ENCODE peak calls at places on chromosomes 6 and 20, in four cellular contexts. One of them, this sample, is unnamed.

GRCh38 chr20:57838670-57839142 is 128.9 kb upstream of the PMEPA1 start:
- DNase-seq in neuronal stem cell: no peak
- DNase-seq in mesendoderm: no peak
- DNase-seq in mesenchymal stem cell: no peak
- DNase-seq in this sample: no peak

GRCh38 chr6:148771212-148771601 is 24.4 kb downstream of the UST start:
- DNase-seq in mesendoderm: no peak
- DNase-seq in mesenchymal stem cell: no peak
- DNase-seq in neuronal stem cell: no peak
- DNase-seq in this sample: no peak

GRCh38 chr6:129921169-129921817 is 60.2 kb upstream of the TMEM244 start:
- DNase-seq in mesenchymal stem cell: no peak
- DNase-seq in mesendoderm: no peak
- DNase-seq in neuronal stem cell: no peak
- DNase-seq in this sample: no peak

GRCh38 chr6:15876406-15876805 is 213.6 kb upstream of the DTNBP1 start:
- DNase-seq in mesendoderm: no peak
- DNase-seq in neuronal stem cell: no peak
- DNase-seq in mesenchymal stem cell: peak; percentile 83
- DNase-seq in this sample: no peak

GRCh38 chr6:163346529-163346961 is 68.0 kb upstream of the QKI start:
- DNase-seq in mesendoderm: no peak
- DNase-seq in mesenchymal stem cell: no peak
- DNase-seq in neuronal stem cell: no peak
- DNase-seq in this sample: no peak

GRCh38 chr6:109187399-109188114 is 92.2 kb downstream of the CEP57L1 start:
- DNase-seq in mesenchymal stem cell: peak; percentile 44
- DNase-seq in neuronal stem cell: peak; percentile 35
- DNase-seq in mesendoderm: peak; percentile 56
- DNase-seq in this sample: peak; percentile 67

GRCh38 chr20:24045621-24046020 is 57.0 kb upstream of the GGTLC1 start:
- DNase-seq in mesendoderm: peak; percentile 77
- DNase-seq in mesenchymal stem cell: no peak
- DNase-seq in neuronal stem cell: no peak
- DNase-seq in this sample: no peak

GRCh38 chr20:1108437-1108920 is 9.9 kb upstream of the PSMF1 start:
- DNase-seq in neuronal stem cell: peak; percentile 37
- DNase-seq in mesenchymal stem cell: peak; percentile 52
- DNase-seq in mesendoderm: peak; percentile 62
- DNase-seq in this sample: peak; percentile 27

GRCh38 chr20:43731469-43731868 is 4.7 kb upstream of the GTSF1L start:
- DNase-seq in mesenchymal stem cell: peak; percentile 64
- DNase-seq in neuronal stem cell: no peak
- DNase-seq in mesendoderm: no peak
- DNase-seq in this sample: no peak

GRCh38 chr6:106186172-106186571 is 100.0 kb downstream of the PRDM1 start:
- DNase-seq in mesendoderm: peak; percentile 46
- DNase-seq in neuronal stem cell: no peak
- DNase-seq in mesenchymal stem cell: no peak
- DNase-seq in this sample: no peak

GRCh38 chr6:158481612-158482473 is 78.0 kb upstream of the TMEM181 start:
- DNase-seq in neuronal stem cell: no peak
- DNase-seq in mesenchymal stem cell: peak; percentile 81
- DNase-seq in mesendoderm: peak; percentile 22
- DNase-seq in this sample: no peak

GRCh38 chr6:57019434-57019833 is 27.1 kb upstream of the KIAA1586 start:
- DNase-seq in mesenchymal stem cell: no peak
- DNase-seq in neuronal stem cell: no peak
- DNase-seq in mesendoderm: no peak
- DNase-seq in this sample: no peak

GRCh38 chr20:22438926-22439325 is 145.4 kb downstream of the FOXA2 start:
- DNase-seq in mesenchymal stem cell: no peak
- DNase-seq in neuronal stem cell: no peak
- DNase-seq in mesendoderm: peak; percentile 64
- DNase-seq in this sample: no peak

GRCh38 chr20:17896771-17897369 is 71.7 kb downstream of the SNX5 start:
- DNase-seq in mesenchymal stem cell: peak; percentile 42
- DNase-seq in neuronal stem cell: no peak
- DNase-seq in mesendoderm: no peak
- DNase-seq in this sample: no peak

GRCh38 chr6:159169557-159170332 is 545 bp downstream of the FNDC1 start:
- DNase-seq in neuronal stem cell: peak; percentile 40
- DNase-seq in mesendoderm: peak; percentile 90
- DNase-seq in mesenchymal stem cell: peak; percentile 30
- DNase-seq in this sample: no peak

GRCh38 chr6:138035070-138035469 is 72.1 kb downstream of the PERP start:
- DNase-seq in mesenchymal stem cell: no peak
- DNase-seq in neuronal stem cell: no peak
- DNase-seq in mesendoderm: no peak
- DNase-seq in this sample: peak; percentile 46

GRCh38 chr6:96939019-96939805 is 14.7 kb downstream of the KLHL32 start:
- DNase-seq in neuronal stem cell: no peak
- DNase-seq in mesenchymal stem cell: peak; percentile 64
- DNase-seq in mesendoderm: peak; percentile 5
- DNase-seq in this sample: peak; percentile 4

GRCh38 chr6:36126121-36126520 is 4.2 kb upstream of the MAPK13 start:
- DNase-seq in mesendoderm: no peak
- DNase-seq in neuronal stem cell: no peak
- DNase-seq in mesenchymal stem cell: no peak
- DNase-seq in this sample: no peak

GRCh38 chr20:30412972-30413371 is 844.5 kb upstream of the DEFB115 start:
- DNase-seq in mesenchymal stem cell: no peak
- DNase-seq in mesendoderm: no peak
- DNase-seq in neuronal stem cell: no peak
- DNase-seq in this sample: no peak

GRCh38 chr6:156423075-156423474 is 354.1 kb upstream of the ARID1B start:
- DNase-seq in mesendoderm: no peak
- DNase-seq in neuronal stem cell: no peak
- DNase-seq in mesenchymal stem cell: peak; percentile 24
- DNase-seq in this sample: no peak

GRCh38 chr6:2909718-2910117 is 6.6 kb upstream of the SERPINB9 start:
- DNase-seq in mesenchymal stem cell: peak; percentile 32
- DNase-seq in neuronal stem cell: no peak
- DNase-seq in mesendoderm: no peak
- DNase-seq in this sample: no peak

GRCh38 chr6:127381384-127381783 is 38.0 kb upstream of the ECHDC1 start:
- DNase-seq in mesenchymal stem cell: no peak
- DNase-seq in mesendoderm: no peak
- DNase-seq in neuronal stem cell: no peak
- DNase-seq in this sample: no peak

GRCh38 chr6:131828080-131828479 is 20.3 kb downstream of the ENPP1 start:
- DNase-seq in neuronal stem cell: no peak
- DNase-seq in mesendoderm: no peak
- DNase-seq in mesenchymal stem cell: peak; percentile 82
- DNase-seq in this sample: peak; percentile 73

GRCh38 chr20:44211177-44212039 is 837 bp upstream of the OSER1 start:
- DNase-seq in neuronal stem cell: no peak
- DNase-seq in mesendoderm: no peak
- DNase-seq in mesenchymal stem cell: peak; percentile 38
- DNase-seq in this sample: peak; percentile 39

GRCh38 chr6:29967379-29968010 is 25.2 kb downstream of the HLA-A start:
- DNase-seq in neuronal stem cell: no peak
- DNase-seq in mesenchymal stem cell: peak; percentile 21
- DNase-seq in mesendoderm: peak; percentile 29
- DNase-seq in this sample: no peak

GRCh38 chr20:56418385-56418861 is 6.4 kb downstream of the CASS4 start:
- DNase-seq in neuronal stem cell: no peak
- DNase-seq in mesendoderm: no peak
- DNase-seq in mesenchymal stem cell: peak; percentile 23
- DNase-seq in this sample: no peak

GRCh38 chr20:18543932-18544331 is 23.3 kb upstream of the SMIM26 start:
- DNase-seq in mesenchymal stem cell: no peak
- DNase-seq in neuronal stem cell: no peak
- DNase-seq in mesendoderm: no peak
- DNase-seq in this sample: no peak

GRCh38 chr6:7246401-7247178 is 66.4 kb downstream of the SSR1 start:
- DNase-seq in mesenchymal stem cell: no peak
- DNase-seq in mesendoderm: no peak
- DNase-seq in neuronal stem cell: no peak
- DNase-seq in this sample: no peak

GRCh38 chr6:53651149-53651763 is 14.3 kb downstream of the KLHL31 start:
- DNase-seq in mesendoderm: peak; percentile 81
- DNase-seq in mesenchymal stem cell: peak; percentile 76
- DNase-seq in neuronal stem cell: peak; percentile 31
- DNase-seq in this sample: peak; percentile 91

GRCh38 chr6:160853946-160854345 is 137.6 kb upstream of the MAP3K4 start:
- DNase-seq in neuronal stem cell: no peak
- DNase-seq in mesendoderm: no peak
- DNase-seq in mesenchymal stem cell: no peak
- DNase-seq in this sample: no peak

GRCh38 chr6:20706293-20707165 is 172.3 kb downstream of the CDKAL1 start:
- DNase-seq in neuronal stem cell: no peak
- DNase-seq in mesenchymal stem cell: peak; percentile 31
- DNase-seq in mesendoderm: no peak
- DNase-seq in this sample: no peak

GRCh38 chr20:22716824-22717351 is 132.5 kb upstream of the FOXA2 start:
- DNase-seq in mesenchymal stem cell: peak; percentile 47
- DNase-seq in mesendoderm: no peak
- DNase-seq in neuronal stem cell: no peak
- DNase-seq in this sample: no peak

GRCh38 chr6:131600696-131601095 is 27.3 kb downstream of the MED23 start:
- DNase-seq in mesenchymal stem cell: no peak
- DNase-seq in neuronal stem cell: no peak
- DNase-seq in mesendoderm: no peak
- DNase-seq in this sample: no peak

GRCh38 chr6:107757910-107758309 is 66.2 kb downstream of the SCML4 start:
- DNase-seq in mesendoderm: no peak
- DNase-seq in neuronal stem cell: no peak
- DNase-seq in mesenchymal stem cell: no peak
- DNase-seq in this sample: no peak
- H3K23ac ChIP-seq in mesendoderm: no peak overlapping the region
- H3K23ac ChIP-seq in neuronal stem cell: no peak overlapping the region
- H3K23ac ChIP-seq in mesenchymal stem cell: no peak overlapping the region
- H3K23ac ChIP-seq in this sample: no peak overlapping the region

GRCh38 chr6:32979720-32980487 is 11.5 kb downstream of the BRD2 start:
- DNase-seq in mesendoderm: no peak
- DNase-seq in mesenchymal stem cell: no peak
- DNase-seq in neuronal stem cell: no peak
- DNase-seq in this sample: no peak
- H3K23ac ChIP-seq in mesendoderm: no peak overlapping the region
- H3K23ac ChIP-seq in mesenchymal stem cell: no peak overlapping the region
- H3K23ac ChIP-seq in neuronal stem cell: no peak overlapping the region
- H3K23ac ChIP-seq in this sample: no peak overlapping the region

GRCh38 chr6:75115501-75115900 is 90.4 kb downstream of the COL12A1 start:
- DNase-seq in mesendoderm: peak; percentile 55
- DNase-seq in mesenchymal stem cell: no peak
- DNase-seq in neuronal stem cell: peak; percentile 12
- DNase-seq in this sample: peak; percentile 70

GRCh38 chr6:75117701-75118100 is 88.2 kb downstream of the COL12A1 start:
- DNase-seq in neuronal stem cell: no peak
- DNase-seq in mesendoderm: no peak
- DNase-seq in mesenchymal stem cell: no peak
- DNase-seq in this sample: no peak

GRCh38 chr6:75116946-75117345 is 88.9 kb downstream of the COL12A1 start:
- DNase-seq in mesenchymal stem cell: peak; percentile 40
- DNase-seq in neuronal stem cell: no peak
- DNase-seq in mesendoderm: no peak
- DNase-seq in this sample: peak; percentile 20

GRCh38 chr6:75113446-75113845 is 92.4 kb downstream of the COL12A1 start:
- DNase-seq in neuronal stem cell: no peak
- DNase-seq in mesendoderm: no peak
- DNase-seq in mesenchymal stem cell: no peak
- DNase-seq in this sample: no peak

GRCh38 chr6:75114795-75115194 is 91.1 kb downstream of the COL12A1 start:
- DNase-seq in mesenchymal stem cell: no peak
- DNase-seq in neuronal stem cell: no peak
- DNase-seq in mesendoderm: no peak
- DNase-seq in this sample: no peak
- H3K23ac ChIP-seq in mesenchymal stem cell: no peak overlapping the region
- H3K23ac ChIP-seq in neuronal stem cell: no peak overlapping the region
- H3K23ac ChIP-seq in mesendoderm: no peak overlapping the region
- H3K23ac ChIP-seq in this sample: no peak overlapping the region

GRCh38 chr20:53609501-53610445 is 16.1 kb upstream of the ZNF217 start:
- DNase-seq in neuronal stem cell: no peak
- DNase-seq in mesenchymal stem cell: peak; percentile 78
- DNase-seq in mesendoderm: peak; percentile 79
- DNase-seq in this sample: no peak
- H3K23ac ChIP-seq in neuronal stem cell: no peak overlapping the region
- H3K23ac ChIP-seq in mesenchymal stem cell: no peak overlapping the region
- H3K23ac ChIP-seq in mesendoderm: peak overlapping the region; percentile 30
- H3K23ac ChIP-seq in this sample: no peak overlapping the region

DNA sequence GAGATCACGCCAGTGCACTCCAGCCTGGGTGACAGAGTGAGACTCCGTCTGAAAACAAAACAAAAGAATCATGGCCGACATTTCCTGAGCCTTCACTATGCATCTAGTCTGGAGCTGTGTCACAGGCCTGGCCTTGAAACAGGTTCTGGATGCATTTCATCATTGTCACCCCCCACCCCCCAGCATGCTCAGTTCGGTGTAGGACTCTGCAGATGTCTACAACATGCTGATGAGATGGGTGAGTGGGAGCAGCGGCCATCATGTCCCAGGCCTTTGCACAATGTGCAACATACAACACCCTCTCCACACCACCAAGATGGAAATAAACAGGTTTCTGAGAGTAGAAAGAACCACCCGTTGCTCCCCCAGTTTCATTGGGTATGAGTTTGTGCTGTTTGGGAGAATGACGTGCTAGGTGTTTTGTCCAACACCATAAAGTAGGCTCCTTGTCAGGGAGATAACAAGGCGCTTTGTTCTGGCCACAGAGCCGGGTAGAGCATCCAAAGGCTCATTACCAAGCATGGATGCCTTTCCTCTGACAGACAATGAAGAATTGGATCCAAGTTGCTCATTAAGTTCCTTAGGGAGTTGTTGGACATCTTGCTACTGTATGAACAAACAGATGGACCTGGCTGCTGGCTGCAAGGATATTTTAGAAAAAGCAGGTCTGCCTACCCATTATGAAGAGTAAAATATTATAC is 22.1 kb downstream of the SNHG17 start:
- DNase-seq in mesenchymal stem cell: no peak
- DNase-seq in neuronal stem cell: no peak
- DNase-seq in mesendoderm: no peak
- DNase-seq in this sample: no peak
- H3K23ac ChIP-seq in mesenchymal stem cell: no peak overlapping the region
- H3K23ac ChIP-seq in neuronal stem cell: no peak overlapping the region
- H3K23ac ChIP-seq in mesendoderm: no peak overlapping the region
- H3K23ac ChIP-seq in this sample: no peak overlapping the region

GRCh38 chr6:43013020-43013842 is 515 bp downstream of the MEA1 start:
- DNase-seq in neuronal stem cell: no peak
- DNase-seq in mesenchymal stem cell: peak; percentile 32
- DNase-seq in mesendoderm: peak; percentile 30
- DNase-seq in this sample: peak; percentile 16
- H3K23ac ChIP-seq in neuronal stem cell: peak overlapping the region; percentile 22
- H3K23ac ChIP-seq in mesenchymal stem cell: no peak overlapping the region
- H3K23ac ChIP-seq in mesendoderm: peak overlapping the region; percentile 38
- H3K23ac ChIP-seq in this sample: no peak overlapping the region

GRCh38 chr6:17505767-17506280 is 94.3 kb upstream of the FAM8A1 start:
- DNase-seq in mesenchymal stem cell: peak; percentile 65
- DNase-seq in neuronal stem cell: no peak
- DNase-seq in mesendoderm: no peak
- DNase-seq in this sample: peak; percentile 64

GRCh38 chr6:17506531-17506930 is 93.6 kb upstream of the FAM8A1 start:
- DNase-seq in mesenchymal stem cell: no peak
- DNase-seq in mesendoderm: no peak
- DNase-seq in neuronal stem cell: no peak
- DNase-seq in this sample: no peak

GRCh38 chr6:17506962-17507361 is 93.1 kb upstream of the FAM8A1 start:
- DNase-seq in neuronal stem cell: no peak
- DNase-seq in mesendoderm: no peak
- DNase-seq in mesenchymal stem cell: no peak
- DNase-seq in this sample: no peak

GRCh38 chr6:17511084-17511483 is 89.0 kb upstream of the FAM8A1 start:
- DNase-seq in mesenchymal stem cell: no peak
- DNase-seq in neuronal stem cell: no peak
- DNase-seq in mesendoderm: no peak
- DNase-seq in this sample: no peak
- H3K23ac ChIP-seq in mesenchymal stem cell: no peak overlapping the region
- H3K23ac ChIP-seq in neuronal stem cell: no peak overlapping the region
- H3K23ac ChIP-seq in mesendoderm: no peak overlapping the region
- H3K23ac ChIP-seq in this sample: no peak overlapping the region